ENCODE peak calls at places on chromosome 22, in seven cellular contexts. One of them, this sample, is unnamed.

GRCh38 chr22:34841321-34841901 is 224.5 kb upstream of the ISX start:
- DNase-seq in astrocyte of the cerebellum: no peak
- DNase-seq in bronchial epithelial cell: no peak
- DNase-seq in GM12878: no peak
- DNase-seq in coronary artery: no peak
- DNase-seq in kidney: no peak
- DNase-seq in HCT116: no peak
- DNase-seq in this sample: no peak

GRCh38 chr22:40407021-40407761 is 36.8 kb downstream of the SGSM3 start:
- DNase-seq in astrocyte of the cerebellum: no peak
- DNase-seq in bronchial epithelial cell: no peak
- DNase-seq in GM12878: no peak
- DNase-seq in coronary artery: no peak
- DNase-seq in kidney: no peak
- DNase-seq in HCT116: no peak
- DNase-seq in this sample: no peak

GRCh38 chr22:30266445-30267381 is at the start of gene OSM:
- DNase-seq in astrocyte of the cerebellum: no peak
- DNase-seq in bronchial epithelial cell: no peak
- DNase-seq in GM12878: no peak
- DNase-seq in coronary artery: no peak
- DNase-seq in kidney: peak; percentile 87
- DNase-seq in HCT116: no peak
- DNase-seq in this sample: no peak

GRCh38 chr22:37626144-37626543 is 13.3 kb upstream of the SH3BP1 start:
- DNase-seq in astrocyte of the cerebellum: peak; percentile 28
- DNase-seq in bronchial epithelial cell: no peak
- DNase-seq in GM12878: no peak
- DNase-seq in coronary artery: no peak
- DNase-seq in kidney: peak; percentile 90
- DNase-seq in HCT116: no peak
- DNase-seq in this sample: no peak

GRCh38 chr22:37267128-37267587 is 15.2 kb upstream of the CYTH4 start:
- DNase-seq in astrocyte of the cerebellum: no peak
- DNase-seq in bronchial epithelial cell: no peak
- DNase-seq in GM12878: no peak
- DNase-seq in coronary artery: no peak
- DNase-seq in kidney: no peak
- DNase-seq in HCT116: no peak
- DNase-seq in this sample: no peak

GRCh38 chr22:36027579-36027959 is 1.1 kb downstream of the RBFOX2 start:
- DNase-seq in astrocyte of the cerebellum: no peak
- DNase-seq in bronchial epithelial cell: no peak
- DNase-seq in GM12878: no peak
- DNase-seq in coronary artery: no peak
- DNase-seq in kidney: no peak
- DNase-seq in HCT116: no peak
- DNase-seq in this sample: no peak

GRCh38 chr22:39718206-39718605 is 147.7 kb downstream of the CACNA1I start:
- DNase-seq in astrocyte of the cerebellum: no peak
- DNase-seq in bronchial epithelial cell: no peak
- DNase-seq in GM12878: no peak
- DNase-seq in coronary artery: no peak
- DNase-seq in kidney: no peak
- DNase-seq in HCT116: no peak
- DNase-seq in this sample: no peak

GRCh38 chr22:43014062-43014875 is 680 bp downstream of the PACSIN2 start:
- DNase-seq in astrocyte of the cerebellum: no peak
- DNase-seq in bronchial epithelial cell: no peak
- DNase-seq in GM12878: no peak
- DNase-seq in coronary artery: no peak
- DNase-seq in kidney: peak; percentile 88
- DNase-seq in HCT116: no peak
- DNase-seq in this sample: no peak

GRCh38 chr22:35528967-35529366 is 11.7 kb upstream of the RASD2 start:
- DNase-seq in astrocyte of the cerebellum: no peak
- DNase-seq in bronchial epithelial cell: no peak
- DNase-seq in GM12878: no peak
- DNase-seq in coronary artery: no peak
- DNase-seq in kidney: no peak
- DNase-seq in HCT116: no peak
- DNase-seq in this sample: no peak

GRCh38 chr22:38220653-38221386 is 19.0 kb downstream of the MAFF start:
- DNase-seq in astrocyte of the cerebellum: no peak
- DNase-seq in bronchial epithelial cell: no peak
- DNase-seq in GM12878: no peak
- DNase-seq in coronary artery: no peak
- DNase-seq in kidney: no peak
- DNase-seq in HCT116: no peak
- DNase-seq in this sample: no peak

GRCh38 chr22:17634696-17635095 is 3.9 kb upstream of the BCL2L13 start:
- DNase-seq in astrocyte of the cerebellum: no peak
- DNase-seq in bronchial epithelial cell: no peak
- DNase-seq in GM12878: no peak
- DNase-seq in coronary artery: no peak
- DNase-seq in kidney: no peak
- DNase-seq in HCT116: no peak
- DNase-seq in this sample: no peak

GRCh38 chr22:39240841-39241631 is 3.7 kb downstream of the PDGFB start:
- DNase-seq in astrocyte of the cerebellum: no peak
- DNase-seq in bronchial epithelial cell: peak; percentile 41
- DNase-seq in GM12878: no peak
- DNase-seq in coronary artery: no peak
- DNase-seq in kidney: peak; percentile 92
- DNase-seq in HCT116: peak; percentile 64
- DNase-seq in this sample: no peak

GRCh38 chr22:19036523-19037273 is 85.5 kb downstream of the DGCR2 start:
- DNase-seq in astrocyte of the cerebellum: no peak
- DNase-seq in bronchial epithelial cell: no peak
- DNase-seq in GM12878: no peak
- DNase-seq in coronary artery: no peak
- DNase-seq in kidney: peak; percentile 67
- DNase-seq in HCT116: no peak
- DNase-seq in this sample: no peak

GRCh38 chr22:46009730-46010129 is 32.8 kb upstream of the WNT7B start:
- DNase-seq in astrocyte of the cerebellum: no peak
- DNase-seq in bronchial epithelial cell: no peak
- DNase-seq in GM12878: no peak
- DNase-seq in coronary artery: no peak
- DNase-seq in kidney: peak; percentile 55
- DNase-seq in HCT116: no peak
- DNase-seq in this sample: no peak

GRCh38 chr22:35846804-35847203 is 129.1 kb downstream of the APOL5 start:
- DNase-seq in astrocyte of the cerebellum: no peak
- DNase-seq in bronchial epithelial cell: no peak
- DNase-seq in GM12878: no peak
- DNase-seq in coronary artery: no peak
- DNase-seq in kidney: no peak
- DNase-seq in HCT116: no peak
- DNase-seq in this sample: no peak

GRCh38 chr22:37501610-37502341 is 15.6 kb upstream of the MFNG start:
- DNase-seq in astrocyte of the cerebellum: peak; percentile 86
- DNase-seq in bronchial epithelial cell: no peak
- DNase-seq in GM12878: no peak
- DNase-seq in coronary artery: no peak
- DNase-seq in kidney: peak; percentile 92
- DNase-seq in HCT116: no peak
- DNase-seq in this sample: no peak

GRCh38 chr22:43342347-43343261 is 568 bp downstream of the SCUBE1 start:
- DNase-seq in astrocyte of the cerebellum: no peak
- DNase-seq in bronchial epithelial cell: no peak
- DNase-seq in GM12878: no peak
- DNase-seq in coronary artery: no peak
- DNase-seq in kidney: no peak
- DNase-seq in HCT116: no peak
- DNase-seq in this sample: no peak

GRCh38 chr22:42202669-42203068 is 67.8 kb downstream of the TCF20 start:
- DNase-seq in astrocyte of the cerebellum: peak; percentile 18
- DNase-seq in bronchial epithelial cell: no peak
- DNase-seq in GM12878: no peak
- DNase-seq in coronary artery: no peak
- DNase-seq in kidney: no peak
- DNase-seq in HCT116: no peak
- DNase-seq in this sample: no peak

GRCh38 chr22:47835726-47836125 is 1073.3 kb downstream of the TBC1D22A start:
- DNase-seq in astrocyte of the cerebellum: peak; percentile 96
- DNase-seq in bronchial epithelial cell: peak; percentile 74
- DNase-seq in GM12878: no peak
- DNase-seq in coronary artery: no peak
- DNase-seq in kidney: no peak
- DNase-seq in HCT116: peak; percentile 18
- DNase-seq in this sample: peak; percentile 31

GRCh38 chr22:50697667-50698506 is 25.3 kb downstream of the SHANK3 start:
- DNase-seq in astrocyte of the cerebellum: no peak
- DNase-seq in bronchial epithelial cell: no peak
- DNase-seq in GM12878: no peak
- DNase-seq in coronary artery: no peak
- DNase-seq in kidney: peak; percentile 58
- DNase-seq in HCT116: no peak
- DNase-seq in this sample: no peak

GRCh38 chr22:50696799-50697561 is 24.4 kb downstream of the SHANK3 start:
- DNase-seq in astrocyte of the cerebellum: no peak
- DNase-seq in bronchial epithelial cell: no peak
- DNase-seq in GM12878: no peak
- DNase-seq in coronary artery: no peak
- DNase-seq in kidney: peak; percentile 72
- DNase-seq in HCT116: no peak
- DNase-seq in this sample: no peak

GRCh38 chr22:50695421-50696250 is 23.0 kb downstream of the SHANK3 start:
- DNase-seq in astrocyte of the cerebellum: no peak
- DNase-seq in bronchial epithelial cell: peak; percentile 23
- DNase-seq in GM12878: no peak
- DNase-seq in coronary artery: no peak
- DNase-seq in kidney: peak; percentile 44
- DNase-seq in HCT116: no peak
- DNase-seq in this sample: no peak

GRCh38 chr22:50694766-50695420 is 22.3 kb downstream of the SHANK3 start:
- DNase-seq in astrocyte of the cerebellum: no peak
- DNase-seq in bronchial epithelial cell: no peak
- DNase-seq in GM12878: no peak
- DNase-seq in coronary artery: no peak
- DNase-seq in kidney: peak; percentile 61
- DNase-seq in HCT116: no peak
- DNase-seq in this sample: no peak

GRCh38 chr22:50696251-50696798 is 23.7 kb downstream of the SHANK3 start:
- DNase-seq in astrocyte of the cerebellum: no peak
- DNase-seq in bronchial epithelial cell: peak; percentile 28
- DNase-seq in GM12878: no peak
- DNase-seq in coronary artery: no peak
- DNase-seq in kidney: no peak
- DNase-seq in HCT116: no peak
- DNase-seq in this sample: no peak
- H3K4me3 ChIP-seq in astrocyte of the cerebellum: no peak overlapping the region
- H3K4me3 ChIP-seq in bronchial epithelial cell: peak overlapping the region; percentile 39
- H3K4me3 ChIP-seq in GM12878: no peak overlapping the region
- H3K4me3 ChIP-seq in coronary artery: peak overlapping the region; percentile 67
- H3K4me3 ChIP-seq in kidney: no peak overlapping the region
- H3K4me3 ChIP-seq in HCT116: no peak overlapping the region
- H3K4me3 ChIP-seq in this sample: no peak overlapping the region

GRCh38 chr22:31399211-31400022 is at the start of gene DRG1:
- DNase-seq in astrocyte of the cerebellum: peak; percentile 81
- DNase-seq in bronchial epithelial cell: peak; percentile 86
- DNase-seq in GM12878: peak; percentile 85
- DNase-seq in coronary artery: peak; percentile 97
- DNase-seq in kidney: peak; percentile 99
- DNase-seq in HCT116: peak; percentile 89
- DNase-seq in this sample: peak; percentile 83
- TF ChIP-seq CTCF in astrocyte of the cerebellum: no peak
- TF ChIP-seq CTCF in bronchial epithelial cell: no peak
- TF ChIP-seq CTCF in GM12878: no peak
- TF ChIP-seq CTCF in coronary artery: no peak
- TF ChIP-seq CTCF in kidney: no peak
- TF ChIP-seq CTCF in HCT116: no peak
- TF ChIP-seq CTCF in this sample: no peak

DNA sequence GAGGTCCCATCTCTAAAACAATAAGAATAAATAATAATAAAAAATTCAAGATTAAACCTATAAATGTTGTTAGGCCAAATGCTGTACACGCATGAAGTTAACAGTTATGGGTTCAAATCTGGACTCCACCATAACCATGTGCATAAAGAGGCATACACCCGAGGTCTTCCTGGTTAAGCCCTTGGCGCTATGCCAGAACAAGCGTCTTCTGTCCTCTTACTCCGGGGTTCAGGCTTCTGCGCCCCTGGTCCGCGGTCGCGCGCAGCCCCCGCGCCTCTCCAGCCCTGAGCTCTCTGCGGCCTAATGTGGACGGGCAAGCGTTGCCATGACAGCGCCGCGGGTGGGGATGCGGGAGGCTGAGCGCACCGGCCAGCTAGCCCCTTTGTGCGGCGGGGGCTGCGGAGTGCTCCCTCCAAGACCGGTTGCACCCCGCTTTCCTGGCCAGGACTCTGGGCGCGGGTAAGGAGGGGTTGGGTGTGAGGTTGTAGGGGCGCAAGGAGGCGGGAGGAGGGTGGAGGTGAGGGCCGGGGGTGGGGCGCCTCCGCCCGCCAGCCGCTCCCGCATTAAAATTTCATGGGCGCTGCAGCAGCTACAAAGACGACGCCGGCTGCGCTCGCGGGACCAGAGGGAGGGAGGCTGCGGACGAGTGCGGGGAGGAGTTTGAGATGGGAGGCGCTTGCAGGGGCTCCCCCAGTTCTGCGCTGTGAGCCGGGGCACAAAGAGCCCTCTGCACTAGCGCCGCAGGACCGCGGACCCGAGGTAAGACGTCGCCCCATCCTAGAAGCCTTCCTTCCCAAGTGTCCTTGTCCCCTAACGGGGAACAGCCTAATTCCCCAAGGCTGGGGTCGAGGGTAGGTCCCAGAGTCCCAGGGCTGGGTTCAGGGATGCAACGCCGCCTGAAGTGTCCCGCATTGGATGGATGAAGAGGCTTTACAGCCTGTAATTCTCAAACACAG is at the start of gene MIAT:
- DNase-seq in astrocyte of the cerebellum: no peak
- DNase-seq in bronchial epithelial cell: no peak
- DNase-seq in GM12878: no peak
- DNase-seq in coronary artery: no peak
- DNase-seq in kidney: no peak
- DNase-seq in HCT116: no peak
- DNase-seq in this sample: no peak
- H3K4me3 ChIP-seq in astrocyte of the cerebellum: peak within 1 kb of the TSS; percentile 35
- H3K4me3 ChIP-seq in bronchial epithelial cell: no peak within 1 kb of the TSS
- H3K4me3 ChIP-seq in GM12878: peak within 1 kb of the TSS; percentile 77
- H3K4me3 ChIP-seq in coronary artery: peak within 1 kb of the TSS; percentile 63
- H3K4me3 ChIP-seq in kidney: no peak within 1 kb of the TSS
- H3K4me3 ChIP-seq in HCT116: peak within 1 kb of the TSS; percentile 61
- H3K4me3 ChIP-seq in this sample: peak within 1 kb of the TSS; percentile 37

GRCh38 chr22:20551805-20552449 is 44.5 kb downstream of the MED15 start:
- DNase-seq in astrocyte of the cerebellum: no peak
- DNase-seq in bronchial epithelial cell: no peak
- DNase-seq in GM12878: no peak
- DNase-seq in coronary artery: peak; percentile 85
- DNase-seq in kidney: no peak
- DNase-seq in HCT116: no peak
- DNase-seq in this sample: no peak
- TF ChIP-seq CTCF in astrocyte of the cerebellum: peak; percentile 38
- TF ChIP-seq CTCF in bronchial epithelial cell: no peak
- TF ChIP-seq CTCF in GM12878: no peak
- TF ChIP-seq CTCF in coronary artery: peak; percentile 30
- TF ChIP-seq CTCF in kidney: peak; percentile 10
- TF ChIP-seq CTCF in HCT116: no peak
- TF ChIP-seq CTCF in this sample: peak; percentile 30